ENCODE peak calls at places on chromosomes 11 and 22, in nine cellular contexts. O is NCI-H146; H is heart right ventricle; V is RPMI8226; R is COR-L47; Y is cerebellar cortex; A is left ventricle myocardium inferior; E is aorta; L is stimulated activated CD4-positive, alpha-beta T cell treated with anti-CD3 and anti-CD28 coated beads, TNF-alpha, amount 100 ng/mL, for 1 hour. F is an unnamed sample.

GRCh38 chr22:43515902-43516301 is 104.1 kb downstream of the MPPED1 start:
- DNase-seq in L (no peak), O (no peak), R (no peak), A (no peak), Y (no peak), V (peak; percentile 44), H (no peak), E (no peak), F (no peak)

GRCh38 chr22:49020314-49020713 is 807.4 kb downstream of the BRD1 start:
- DNase-seq in H (no peak), A (no peak), Y (no peak), E (peak; percentile 43), R (no peak), V (no peak), O (no peak), L (no peak), F (no peak)

GRCh38 chr22:42114721-42115120 is 15.9 kb downstream of the CYP2D6 start:
- DNase-seq in O (no peak), Y (peak; percentile 35), V (peak; percentile 49), E (no peak), L (no peak), A (no peak), H (no peak), R (peak; percentile 19), F (no peak)

GRCh38 chr11:5620606-5621521 is 3.9 kb upstream of the TRIM34 start:
- DNase-seq in L (no peak), A (no peak), R (no peak), E (no peak), Y (no peak), V (no peak), O (peak; percentile 11), H (no peak), F (no peak)

GRCh38 chr11:83666149-83666548 is 380.0 kb upstream of the CCDC90B start:
- DNase-seq in V (no peak), E (no peak), R (no peak), L (no peak), Y (no peak), A (no peak), H (no peak), O (no peak), F (no peak)

GRCh38 chr11:61613711-61614254 is 32.9 kb upstream of the SYT7 start:
- DNase-seq in A (no peak), H (no peak), E (no peak), V (no peak), L (no peak), Y (no peak), O (no peak), R (no peak), F (no peak)

GRCh38 chr11:119422505-119423416 is at the start of gene THY1:
- DNase-seq in H (no peak), L (no peak), V (no peak), A (no peak), Y (peak; percentile 83), E (no peak), R (peak; percentile 44), O (peak; percentile 81), F (no peak)

GRCh38 chr11:61193596-61193995 is 9.7 kb upstream of the PGA3 start:
- DNase-seq in A (no peak), E (no peak), O (peak; percentile 31), V (no peak), H (no peak), L (no peak), Y (peak; percentile 23), R (peak; percentile 16), F (no peak)

GRCh38 chr22:45932066-45932465 is 44.9 kb downstream of the WNT7B start:
- DNase-seq in A (no peak), V (no peak), Y (no peak), L (no peak), R (no peak), E (no peak), H (no peak), O (no peak), F (no peak)

GRCh38 chr11:26806209-26806608 is 84.3 kb upstream of the SLC5A12 start:
- DNase-seq in A (no peak), L (no peak), Y (no peak), R (no peak), H (no peak), V (no peak), E (no peak), O (no peak), F (no peak)

GRCh38 chr11:86735462-86736302 is 63.3 kb upstream of the ME3 start:
- DNase-seq in H (no peak), R (no peak), V (no peak), A (no peak), L (no peak), E (no peak), Y (no peak), O (no peak), F (no peak)

GRCh38 chr11:119608781-119609180 is 120.2 kb downstream of the NECTIN1 start:
- DNase-seq in E (no peak), R (no peak), Y (no peak), L (no peak), O (peak; percentile 91), H (no peak), V (no peak), A (no peak), F (no peak)

GRCh38 chr22:21791635-21792625 is 56.3 kb upstream of the YPEL1 start:
- DNase-seq in A (no peak), E (no peak), L (no peak), V (no peak), R (no peak), Y (no peak), H (no peak), O (no peak), F (no peak)

GRCh38 chr11:122743949-122744876 is 88.7 kb downstream of the UBASH3B start:
- DNase-seq in R (no peak), O (no peak), E (no peak), V (peak; percentile 80), A (no peak), Y (no peak), L (peak; percentile 64), H (no peak), F (peak; percentile 31)

GRCh38 chr11:35969089-35970046 is 25.5 kb downstream of the LDLRAD3 start:
- DNase-seq in Y (no peak), O (peak; percentile 23), A (no peak), R (no peak), E (no peak), V (no peak), L (no peak), H (no peak), F (no peak)

GRCh38 chr11:117830072-117830471 is 5.5 kb upstream of the FXYD2 start:
- DNase-seq in E (peak; percentile 46), O (no peak), R (no peak), H (no peak), L (no peak), A (no peak), V (no peak), Y (no peak), F (no peak)

GRCh38 chr22:35421121-35421520 is 21.2 kb downstream of the MCM5 start:
- DNase-seq in Y (no peak), R (no peak), L (no peak), O (no peak), E (no peak), H (no peak), A (no peak), V (no peak), F (no peak)

GRCh38 chr11:6576471-6577373 is 26.7 kb downstream of the RRP8 start:
- DNase-seq in E (peak; percentile 55), L (no peak), H (no peak), V (peak; percentile 37), O (no peak), Y (peak; percentile 44), A (no peak), R (peak; percentile 34), F (no peak)